ENCODE peak calls at places on chromosomes 16 and 17, in seven cellular contexts. B is H1, X is GM23338, G is SK-N-SH, K is HCT116, J is stomach, R is endothelial cell of umbilical vein. O is an unnamed sample.

GRCh38 chr17:59826741-59827453 is 65.8 kb downstream of the TUBD1 start:
- DNase-seq in B (no peak), X (no peak), G (no peak), K (no peak), J (no peak), R (no peak), O (no peak)

GRCh38 chr17:72510454-72511016 is 389.7 kb downstream of the SOX9 start:
- DNase-seq in B (no peak), X (no peak), G (no peak), K (no peak), J (no peak), R (no peak), O (no peak)

GRCh38 chr16:49855822-49856740 is at the start of gene ZNF423:
- DNase-seq in B (no peak), X (peak; percentile 58), G (peak; percentile 75), K (no peak), J (no peak), R (peak; percentile 18), O (no peak)

GRCh38 chr17:19304209-19304608 is 58.3 kb downstream of the B9D1 start:
- DNase-seq in B (no peak), X (no peak), G (no peak), K (no peak), J (peak; percentile 53), R (peak; percentile 74), O (peak; percentile 72)

GRCh38 chr16:11405331-11406176 is 60.3 kb downstream of the RMI2 start:
- DNase-seq in B (peak; percentile 93), X (peak; percentile 87), G (peak; percentile 59), K (peak; percentile 34), J (peak; percentile 48), R (peak; percentile 29), O (no peak)

GRCh38 chr16:86772671-86773338 is 194.5 kb downstream of the FOXL1 start:
- DNase-seq in B (no peak), X (no peak), G (no peak), K (no peak), J (no peak), R (no peak), O (peak; percentile 49)

GRCh38 chr16:2157480-2158261 is 2.1 kb downstream of the TRAF7 start:
- DNase-seq in B (no peak), X (no peak), G (no peak), K (no peak), J (peak; percentile 59), R (no peak), O (no peak)

GRCh38 chr17:51439395-51440229 is 179.3 kb downstream of the UTP18 start:
- DNase-seq in B (no peak), X (no peak), G (no peak), K (no peak), J (no peak), R (peak; percentile 42), O (no peak)

GRCh38 chr16:54288592-54289241 is 2.1 kb upstream of the IRX3 start:
- DNase-seq in B (no peak), X (peak; percentile 14), G (no peak), K (no peak), J (no peak), R (no peak), O (no peak)

GRCh38 chr16:55120408-55120807 is 189.7 kb downstream of the IRX5 start:
- DNase-seq in B (no peak), X (peak; percentile 27), G (peak; percentile 50), K (no peak), J (no peak), R (no peak), O (no peak)

GRCh38 chr17:19533718-19534561 is at the start of gene SLC47A1:
- DNase-seq in B (peak; percentile 67), X (peak; percentile 60), G (peak; percentile 88), K (no peak), J (no peak), R (peak; percentile 52), O (no peak)

GRCh38 chr17:17788967-17789366 is 47.8 kb downstream of the SREBF1 start:
- DNase-seq in B (no peak), X (no peak), G (no peak), K (no peak), J (no peak), R (no peak), O (no peak)

GRCh38 chr16:15439102-15439501 is 4.7 kb downstream of the BMERB1 start:
- DNase-seq in B (no peak), X (no peak), G (no peak), K (no peak), J (no peak), R (no peak), O (no peak)

GRCh38 chr17:60514500-60514899 is 11.5 kb downstream of the APPBP2 start:
- DNase-seq in B (no peak), X (no peak), G (no peak), K (no peak), J (no peak), R (no peak), O (no peak)

GRCh38 chr17:63932008-63932561 is at the start of gene CD79B:
- DNase-seq in B (peak; percentile 45), X (no peak), G (peak; percentile 28), K (no peak), J (no peak), R (no peak), O (no peak)

GRCh38 chr17:66492080-66492479 is 189.7 kb downstream of the PRKCA start:
- DNase-seq in B (no peak), X (no peak), G (peak; percentile 36), K (no peak), J (no peak), R (no peak), O (no peak)

GRCh38 chr17:10156579-10157488 is 41.6 kb downstream of the GAS7 start:
- DNase-seq in B (no peak), X (no peak), G (no peak), K (no peak), J (peak; percentile 30), R (no peak), O (peak; percentile 77)

GRCh38 chr16:46899443-46900143 is 15.4 kb downstream of the GPT2 start:
- DNase-seq in B (no peak), X (no peak), G (no peak), K (no peak), J (no peak), R (no peak), O (no peak)

GRCh38 chr17:74449306-74449705 is 17.1 kb upstream of the CD300A start:
- DNase-seq in B (no peak), X (no peak), G (no peak), K (no peak), J (no peak), R (no peak), O (no peak)
- TF ChIP-seq CTCF in B (no peak), X (no peak), G (no peak), K (no peak), J (no peak), R (no peak), O (no peak)

GRCh38 chr16:23907903-23908302 is 72.1 kb downstream of the PRKCB start:
- DNase-seq in B (no peak), X (no peak), G (no peak), K (no peak), J (no peak), R (no peak), O (no peak)

GRCh38 chr16:23905027-23905426 is 69.2 kb downstream of the PRKCB start:
- DNase-seq in B (no peak), X (peak; percentile 86), G (no peak), K (no peak), J (no peak), R (peak; percentile 36), O (peak; percentile 81)

GRCh38 chr16:23909792-23910418 is 74.1 kb downstream of the PRKCB start:
- DNase-seq in B (no peak), X (no peak), G (no peak), K (no peak), J (no peak), R (no peak), O (no peak)

GRCh38 chr16:23908790-23909189 is 73.0 kb downstream of the PRKCB start:
- DNase-seq in B (no peak), X (no peak), G (no peak), K (no peak), J (no peak), R (no peak), O (no peak)

GRCh38 chr16:23907457-23907902 is 71.7 kb downstream of the PRKCB start:
- DNase-seq in B (no peak), X (no peak), G (no peak), K (no peak), J (no peak), R (no peak), O (no peak)
- TF ChIP-seq POLR2AphosphoS5 in B (no peak), X (no peak), G (no peak), K (no peak), J (no peak), R (no peak), O (no peak)

GRCh38 chr16:88978608-88979346 is 1.8 kb upstream of the CBFA2T3 start:
- DNase-seq in B (no peak), X (no peak), G (no peak), K (no peak), J (no peak), R (no peak), O (no peak)
- TF ChIP-seq CTCF in B (no peak), X (no peak), G (no peak), K (no peak), J (no peak), R (no peak), O (no peak)

GRCh38 chr16:74773431-74774222 is 993 bp downstream of the FA2H start:
- DNase-seq in B (no peak), X (no peak), G (no peak), K (no peak), J (no peak), R (no peak), O (no peak)

GRCh38 chr16:74775255-74775654 is 635 bp upstream of the FA2H start:
- DNase-seq in B (no peak), X (no peak), G (no peak), K (no peak), J (no peak), R (no peak), O (no peak)

GRCh38 chr16:74776926-74777325 is 2.3 kb upstream of the FA2H start:
- DNase-seq in B (no peak), X (no peak), G (no peak), K (no peak), J (no peak), R (no peak), O (no peak)

GRCh38 chr16:74771656-74772315 is 2.8 kb downstream of the FA2H start:
- DNase-seq in B (no peak), X (no peak), G (no peak), K (no peak), J (no peak), R (no peak), O (no peak)

DNA sequence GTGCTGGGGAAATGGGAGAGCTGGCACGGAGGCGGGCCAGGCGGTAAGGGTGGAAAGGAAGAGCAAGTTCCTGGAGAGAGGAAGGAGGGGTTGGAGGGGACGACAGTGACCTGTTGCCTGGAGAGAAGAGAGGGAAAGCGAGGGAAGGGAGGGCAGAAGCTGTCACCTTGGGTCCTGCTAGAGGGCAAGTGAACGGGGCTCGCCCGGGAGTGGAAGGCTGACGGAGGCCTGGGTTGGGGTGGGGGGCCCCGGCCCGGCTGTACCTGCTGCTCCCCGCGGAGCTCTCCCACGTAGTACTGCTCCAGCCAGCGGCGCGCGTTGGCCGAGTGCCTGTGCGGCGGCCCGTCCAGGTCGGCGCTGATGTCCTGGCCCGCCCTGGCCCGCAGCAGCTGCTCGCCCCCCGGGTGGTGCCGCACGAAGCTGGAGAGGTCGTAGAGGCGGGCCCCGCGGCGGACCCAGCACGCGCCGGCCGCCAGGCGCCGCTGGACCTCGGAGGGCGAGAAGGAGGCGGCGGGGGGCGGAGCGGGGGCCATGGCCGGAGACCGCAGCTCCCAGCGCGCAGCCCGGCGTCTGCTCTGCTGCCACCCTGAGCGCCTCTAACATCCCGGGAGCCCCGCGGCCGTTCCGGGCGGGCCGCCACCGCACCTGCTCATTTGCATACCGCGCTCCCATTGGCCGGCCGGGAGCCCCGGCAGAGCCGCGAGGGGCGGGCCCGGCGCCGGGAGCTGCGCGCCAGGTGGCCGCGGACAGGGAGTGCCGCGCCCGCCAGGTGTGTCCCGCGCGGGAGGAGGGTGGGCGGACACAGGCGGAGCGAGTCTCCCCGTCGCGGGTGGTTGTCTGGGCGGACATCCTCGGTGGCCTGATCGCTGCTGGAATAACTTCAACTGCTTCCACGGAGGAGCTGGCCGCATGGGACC is at the start of gene FA2H:
- DNase-seq in B (peak; percentile 90), X (peak; percentile 92), G (peak; percentile 97), K (peak; percentile 59), J (peak; percentile 96), R (peak; percentile 27), O (peak; percentile 73)
- TF ChIP-seq POLR2AphosphoS5 in B (no peak), X (peak; percentile 50), G (no peak), K (peak; percentile 79), J (no peak), R (no peak), O (no peak)

O was measured in sigmoid colon.